ENCODE peak calls at places on chromosomes 5 and 9, in four cellular contexts. One of them, this sample, is unnamed.

GRCh38 chr9:70868661-70869652 is 252.5 kb downstream of the TRPM3 start:
- DNase-seq in SW 1271: no peak
- DNase-seq in fibroblast of villous mesenchyme: peak
- DNase-seq in GM20000: no peak
- DNase-seq in this sample: peak

GRCh38 chr5:96720408-96720807 is 58.2 kb downstream of the CAST start:
- DNase-seq in SW 1271: peak
- DNase-seq in fibroblast of villous mesenchyme: no peak
- DNase-seq in GM20000: no peak
- DNase-seq in this sample: no peak

GRCh38 chr9:88237454-88238280 is 99.4 kb upstream of the SPATA31C2 start:
- DNase-seq in SW 1271: no peak
- DNase-seq in fibroblast of villous mesenchyme: no peak
- DNase-seq in GM20000: no peak
- DNase-seq in this sample: no peak

GRCh38 chr5:124524552-124525232 is 221.7 kb downstream of the ZNF608 start:
- DNase-seq in SW 1271: no peak
- DNase-seq in fibroblast of villous mesenchyme: no peak
- DNase-seq in GM20000: peak
- DNase-seq in this sample: no peak

GRCh38 chr9:133658442-133659431 is 22.6 kb downstream of the DBH start:
- DNase-seq in SW 1271: no peak
- DNase-seq in fibroblast of villous mesenchyme: peak
- DNase-seq in GM20000: no peak
- DNase-seq in this sample: no peak

GRCh38 chr9:93860694-93861658 is 94.2 kb downstream of the BARX1 start:
- DNase-seq in SW 1271: no peak
- DNase-seq in fibroblast of villous mesenchyme: no peak
- DNase-seq in GM20000: no peak
- DNase-seq in this sample: peak

GRCh38 chr5:72511371-72512178 is 4.4 kb upstream of the ZNF366 start:
- DNase-seq in SW 1271: no peak
- DNase-seq in fibroblast of villous mesenchyme: no peak
- DNase-seq in GM20000: no peak
- DNase-seq in this sample: no peak

GRCh38 chr9:131282688-131283422 is 6.5 kb upstream of the FAM78A start:
- DNase-seq in SW 1271: no peak
- DNase-seq in fibroblast of villous mesenchyme: peak
- DNase-seq in GM20000: no peak
- DNase-seq in this sample: peak

GRCh38 chr9:123339666-123340414 is 16.2 kb upstream of the CRB2 start:
- DNase-seq in SW 1271: no peak
- DNase-seq in fibroblast of villous mesenchyme: no peak
- DNase-seq in GM20000: no peak
- DNase-seq in this sample: no peak

GRCh38 chr5:148696438-148697036 is 42.2 kb upstream of the HTR4 start:
- DNase-seq in SW 1271: no peak
- DNase-seq in fibroblast of villous mesenchyme: no peak
- DNase-seq in GM20000: no peak
- DNase-seq in this sample: no peak

GRCh38 chr9:129309041-129309430 is 131.0 kb upstream of the IER5L start:
- DNase-seq in SW 1271: no peak
- DNase-seq in fibroblast of villous mesenchyme: no peak
- DNase-seq in GM20000: no peak
- DNase-seq in this sample: no peak

GRCh38 chr9:105329729-105330082 is 85.3 kb downstream of the SLC44A1 start:
- DNase-seq in SW 1271: no peak
- DNase-seq in fibroblast of villous mesenchyme: peak
- DNase-seq in GM20000: no peak
- DNase-seq in this sample: no peak

GRCh38 chr9:13213337-13213736 is 66.2 kb downstream of the MPDZ start:
- DNase-seq in SW 1271: peak
- DNase-seq in fibroblast of villous mesenchyme: peak
- DNase-seq in GM20000: no peak
- DNase-seq in this sample: peak

GRCh38 chr5:2991884-2992283 is 240.4 kb upstream of the IRX2 start:
- DNase-seq in SW 1271: no peak
- DNase-seq in fibroblast of villous mesenchyme: no peak
- DNase-seq in GM20000: no peak
- DNase-seq in this sample: no peak

GRCh38 chr9:27530915-27531762 is 1.5 kb upstream of the MOB3B start:
- DNase-seq in SW 1271: no peak
- DNase-seq in fibroblast of villous mesenchyme: no peak
- DNase-seq in GM20000: no peak
- DNase-seq in this sample: no peak

GRCh38 chr5:115214541-115214940 is 44.8 kb upstream of the TRIM36 start:
- DNase-seq in SW 1271: no peak
- DNase-seq in fibroblast of villous mesenchyme: peak
- DNase-seq in GM20000: no peak
- DNase-seq in this sample: no peak

GRCh38 chr5:177228751-177229150 is 74.8 kb downstream of the RAB24 start:
- DNase-seq in SW 1271: no peak
- DNase-seq in fibroblast of villous mesenchyme: no peak
- DNase-seq in GM20000: no peak
- DNase-seq in this sample: no peak

GRCh38 chr9:82581516-82581915 is 481.4 kb downstream of the RASEF start:
- DNase-seq in SW 1271: no peak
- DNase-seq in fibroblast of villous mesenchyme: no peak
- DNase-seq in GM20000: no peak
- DNase-seq in this sample: no peak

GRCh38 chr5:124536333-124536732 is 210.1 kb downstream of the ZNF608 start:
- DNase-seq in SW 1271: no peak
- DNase-seq in fibroblast of villous mesenchyme: no peak
- DNase-seq in GM20000: no peak
- DNase-seq in this sample: no peak

GRCh38 chr5:54173251-54173650 is 137.1 kb downstream of the ARL15 start:
- DNase-seq in SW 1271: no peak
- DNase-seq in fibroblast of villous mesenchyme: peak
- DNase-seq in GM20000: no peak
- DNase-seq in this sample: no peak

GRCh38 chr9:100011062-100011681 is 87.6 kb downstream of the ERP44 start:
- DNase-seq in SW 1271: peak
- DNase-seq in fibroblast of villous mesenchyme: peak
- DNase-seq in GM20000: peak
- DNase-seq in this sample: peak

GRCh38 chr9:99011161-99011709 is 67.5 kb downstream of the COL15A1 start:
- DNase-seq in SW 1271: peak
- DNase-seq in fibroblast of villous mesenchyme: peak
- DNase-seq in GM20000: no peak
- DNase-seq in this sample: no peak

GRCh38 chr5:82222597-82223574 is 55.3 kb downstream of the RPS23 start:
- DNase-seq in SW 1271: no peak
- DNase-seq in fibroblast of villous mesenchyme: peak
- DNase-seq in GM20000: no peak
- DNase-seq in this sample: no peak

GRCh38 chr5:22901885-22902284 is 48.7 kb upstream of the CDH12 start:
- DNase-seq in SW 1271: no peak
- DNase-seq in fibroblast of villous mesenchyme: no peak
- DNase-seq in GM20000: no peak
- DNase-seq in this sample: no peak